ENCODE peak calls at places on chromosomes 13 and 19, in eight cellular contexts. M is stomach; T is body of pancreas; X is effector memory CD4-positive, alpha-beta T cell; D is heart right ventricle; R is left ventricle myocardium inferior; C is HAP-1; W is PC-3. F is an unnamed sample. For H3K4me1, the result is how much of the 10 kb centered on the place peaks cover.

GRCh38 chr19:3335431-3336350 is 30.7 kb upstream of the NFIC start:
- DNase-seq in M (peak), T (peak), R (peak), X (no peak), C (no peak), D (peak), W (peak), F (peak)

GRCh38 chr13:93248627-93249047 is 22.0 kb downstream of the GPC6 start:
- DNase-seq in W (peak), T (peak), R (no peak), M (peak), D (no peak), X (no peak), C (peak), F (no peak)

GRCh38 chr13:87498681-87499080 is 172.5 kb upstream of the SLITRK5 start:
- DNase-seq in R (no peak), T (no peak), X (no peak), M (no peak), W (peak), D (no peak), C (no peak), F (no peak)

GRCh38 chr19:43464089-43464775 is 1.2 kb downstream of the LYPD3 start:
- DNase-seq in X (no peak), T (peak), R (peak), W (no peak), M (peak), D (peak), C (peak), F (peak)

GRCh38 chr13:67086260-67086659 is 143.9 kb downstream of the PCDH9 start:
- DNase-seq in M (no peak), D (no peak), R (no peak), T (no peak), C (no peak), W (no peak), X (no peak), F (no peak)

GRCh38 chr19:7067716-7068115 is 1.8 kb upstream of the ZNF557 start:
- DNase-seq in M (no peak), X (no peak), T (no peak), R (no peak), C (no peak), W (no peak), D (no peak), F (no peak)

GRCh38 chr19:35170359-35171061 is 16.0 kb downstream of the FXYD5 start:
- DNase-seq in T (no peak), D (no peak), R (no peak), X (no peak), C (no peak), W (no peak), M (no peak), F (no peak)

GRCh38 chr19:28332351-28332750 is 880.6 kb downstream of the UQCRFS1 start:
- DNase-seq in C (no peak), M (no peak), D (no peak), W (no peak), R (no peak), X (no peak), T (no peak), F (no peak)

GRCh38 chr13:102589291-102589822 is 7.4 kb upstream of the TPP2 start:
- DNase-seq in W (no peak), M (no peak), X (no peak), R (no peak), D (no peak), C (no peak), T (no peak), F (no peak)

GRCh38 chr13:45630791-45631190 is 15.3 kb upstream of the ERICH6B start:
- DNase-seq in W (peak), R (no peak), C (no peak), M (no peak), D (no peak), T (no peak), X (no peak), F (no peak)

GRCh38 chr13:40077396-40078027 is 422.1 kb downstream of the COG6 start:
- DNase-seq in R (no peak), M (no peak), W (peak), T (no peak), C (no peak), D (no peak), X (no peak), F (no peak)

GRCh38 chr19:3057275-3057714 is 5.0 kb downstream of the TLE5 start:
- DNase-seq in X (no peak), W (peak), D (peak), T (peak), M (peak), R (peak), C (no peak), F (peak)

GRCh38 chr13:108700421-108701170 is 71.2 kb downstream of the MYO16 start:
- DNase-seq in M (no peak), C (no peak), W (peak), X (no peak), T (no peak), D (no peak), R (no peak), F (no peak)

DNA sequence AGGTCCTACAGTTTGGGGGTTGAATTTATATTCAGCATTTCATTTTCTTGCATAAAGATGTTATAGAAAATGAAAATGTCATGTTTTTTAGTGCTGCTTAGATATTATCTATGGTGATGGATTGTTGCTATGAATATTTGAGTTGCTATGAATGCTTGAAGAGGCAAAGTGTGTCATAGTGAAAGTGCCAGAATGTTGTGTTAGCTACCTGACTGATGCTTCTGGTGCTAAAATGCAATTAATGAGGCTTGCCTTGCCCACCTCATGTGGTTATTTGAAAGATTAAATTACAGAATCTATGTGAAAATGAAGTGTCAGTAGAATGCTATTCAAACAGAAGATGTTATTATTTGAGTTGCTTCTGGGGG is 62.7 kb upstream of the MYCBP2 start:
- DNase-seq in T (no peak), R (no peak), X (no peak), D (no peak), C (no peak), W (no peak), M (no peak), F (no peak)
- H3K4me1 ChIP-seq in T (under half), R (under half), X (under half), D (under half), C (under half), W (under half), M (under half), F (under half)

GRCh38 chr19:16896913-16897571 is 8.2 kb downstream of the F2RL3 start:
- DNase-seq in C (peak), W (peak), X (peak), T (peak), R (peak), D (peak), M (peak), F (peak)
- H3K4me3 ChIP-seq in C (peak), W (peak), X (peak), T (peak), R (peak), D (peak), M (peak), F (peak)

GRCh38 chr19:38722947-38723605 is 21.2 kb downstream of the CAPN12 start:
- DNase-seq in R (no peak), D (no peak), T (no peak), X (no peak), C (no peak), W (no peak), M (no peak), F (no peak)
- H3K4me1 ChIP-seq in R (half or more), D (half or more), T (under half), X (under half), C (under half), W (under half), M (under half), F (under half)

GRCh38 chr19:50567882-50568281 is 353 bp downstream of the LRRC4B start:
- DNase-seq in X (no peak), D (no peak), W (no peak), R (no peak), T (no peak), M (no peak), C (no peak), F (no peak)

GRCh38 chr19:50568321-50569022 is at the start of gene LRRC4B:
- DNase-seq in C (no peak), X (no peak), M (no peak), W (no peak), R (no peak), D (no peak), T (no peak), F (no peak)

GRCh38 chr19:50567052-50567841 is 988 bp downstream of the LRRC4B start:
- DNase-seq in C (no peak), R (no peak), M (no peak), W (no peak), X (no peak), D (no peak), T (no peak), F (no peak)

GRCh38 chr19:50564229-50565105 is 3.8 kb downstream of the LRRC4B start:
- DNase-seq in C (no peak), R (no peak), W (no peak), T (no peak), X (no peak), D (no peak), M (no peak), F (no peak)

GRCh38 chr19:50565984-50566903 is 2.0 kb downstream of the LRRC4B start:
- DNase-seq in X (no peak), T (no peak), R (no peak), C (no peak), W (no peak), M (no peak), D (no peak), F (no peak)
- H3K4me3 ChIP-seq in X (no peak), T (no peak), R (no peak), C (no peak), W (no peak), M (no peak), D (no peak), F (no peak)

DNA sequence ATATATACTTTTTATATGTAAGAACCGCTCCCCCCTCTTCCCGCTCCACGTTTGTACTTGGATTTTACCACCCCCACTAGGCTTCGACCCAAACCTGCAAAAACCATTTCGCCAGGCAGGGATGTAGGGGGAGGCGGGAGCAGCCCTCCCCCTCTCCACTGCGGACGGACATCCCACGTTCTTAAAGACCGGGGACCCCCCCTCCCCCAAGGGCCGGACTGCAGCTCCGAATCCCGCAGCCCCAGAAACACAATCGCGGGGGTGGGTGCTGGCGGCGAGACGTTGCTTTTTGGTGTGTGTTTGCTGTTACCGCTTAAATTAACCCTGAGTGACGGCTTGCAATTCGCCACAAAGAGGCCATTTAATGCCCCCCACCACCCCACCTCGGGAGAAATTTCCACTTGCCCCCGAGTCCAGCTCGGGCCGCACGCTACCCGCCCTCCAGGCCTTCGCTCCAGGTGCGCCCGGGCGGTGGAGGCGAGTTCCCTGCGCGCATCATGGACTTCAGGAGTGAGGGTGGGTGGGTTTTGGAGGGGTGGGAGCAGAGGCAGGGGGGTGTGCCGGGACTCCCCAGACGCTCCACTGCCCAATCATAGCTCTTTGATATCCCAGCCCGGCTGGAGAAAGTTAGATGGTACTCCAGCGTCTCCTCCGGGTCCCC is 15.8 kb downstream of the NFIX start:
- DNase-seq in X (no peak), W (no peak), C (no peak), M (no peak), R (no peak), T (no peak), D (no peak), F (no peak)
- H3K4me1 ChIP-seq in X (under half), W (under half), C (under half), M (half or more), R (half or more), T (under half), D (half or more), F (under half)

DNA sequence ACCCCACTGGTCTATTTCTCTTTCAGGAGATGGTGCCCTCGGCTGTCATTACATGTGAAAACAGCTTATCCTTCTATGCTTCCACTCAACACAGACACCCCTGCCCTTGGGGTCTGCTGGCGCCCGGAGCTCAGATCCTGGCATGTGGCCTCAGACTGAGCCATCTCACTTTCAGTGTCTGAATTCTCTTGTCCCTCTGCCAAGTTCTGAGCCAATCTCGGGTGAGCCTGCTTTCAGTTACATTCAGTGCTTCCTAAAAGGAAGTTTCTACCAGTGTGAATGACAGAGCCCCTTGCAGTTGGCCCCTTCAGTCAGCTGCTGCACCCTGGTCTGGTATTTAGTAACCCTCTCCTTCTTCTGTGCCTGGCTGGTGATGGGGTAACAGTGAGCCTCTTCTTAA is 293.6 kb downstream of the DNAJC15 start:
- DNase-seq in C (peak), R (no peak), T (peak), W (no peak), M (no peak), X (no peak), D (peak), F (no peak)
- H3K4me3 ChIP-seq in C (no peak), R (no peak), T (no peak), W (no peak), M (peak), X (no peak), D (no peak), F (no peak)

DNA sequence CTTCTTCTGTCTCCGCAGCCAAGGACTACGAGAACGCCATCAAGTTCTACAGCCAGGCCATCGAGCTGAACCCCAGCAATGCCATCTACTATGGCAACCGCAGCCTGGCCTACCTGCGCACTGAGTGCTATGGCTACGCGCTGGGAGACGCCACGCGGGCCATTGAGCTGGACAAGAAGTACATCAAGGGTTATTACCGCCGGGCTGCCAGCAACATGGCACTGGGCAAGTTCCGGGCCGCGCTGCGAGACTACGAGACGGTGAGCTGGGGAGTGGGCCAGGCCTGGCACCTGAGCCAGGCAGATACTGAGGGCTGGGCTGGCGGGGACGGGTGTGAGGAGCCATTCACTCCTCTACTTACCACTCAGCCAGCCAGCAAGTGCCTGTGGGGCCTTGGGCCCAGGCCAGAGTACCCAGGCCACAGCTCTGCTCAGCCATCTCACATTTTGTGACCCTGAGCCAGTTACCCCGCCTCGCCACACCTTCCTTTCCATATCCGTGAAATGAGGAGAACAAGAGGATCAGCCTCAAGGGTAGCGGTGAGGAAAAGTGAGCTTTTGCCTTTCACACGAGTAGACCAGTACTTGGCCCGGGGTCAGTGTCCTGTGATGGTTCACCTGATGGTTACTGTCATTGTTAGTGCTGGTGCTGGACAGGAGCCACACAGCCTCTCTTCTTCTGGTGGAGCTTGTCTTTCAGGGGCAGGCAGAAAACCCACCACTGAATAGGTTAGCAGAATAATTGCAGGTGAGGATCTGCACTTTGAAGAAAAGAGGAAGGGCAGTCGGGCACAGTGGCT is 7.0 kb downstream of the PPP5C start:
- DNase-seq in C (no peak), T (no peak), W (no peak), R (no peak), M (peak), X (no peak), D (peak), F (no peak)
- H3K4me1 ChIP-seq in C (under half), T (half or more), W (under half), R (half or more), M (half or more), X (under half), D (under half), F (under half)

GRCh38 chr13:32040052-32040642 is 8.6 kb downstream of the FRY start:
- DNase-seq in X (no peak), C (no peak), M (no peak), R (no peak), W (no peak), T (no peak), D (no peak), F (no peak)

GRCh38 chr13:32037471-32037870 is 5.9 kb downstream of the FRY start:
- DNase-seq in T (no peak), X (no peak), C (no peak), M (no peak), W (no peak), R (no peak), D (no peak), F (no peak)

GRCh38 chr13:32039488-32040013 is 8.0 kb downstream of the FRY start:
- DNase-seq in D (no peak), X (no peak), C (no peak), R (no peak), M (no peak), W (no peak), T (no peak), F (no peak)

GRCh38 chr13:32038353-32038752 is 6.8 kb downstream of the FRY start:
- DNase-seq in C (no peak), M (no peak), T (no peak), W (no peak), R (no peak), X (no peak), D (no peak), F (no peak)

DNA sequence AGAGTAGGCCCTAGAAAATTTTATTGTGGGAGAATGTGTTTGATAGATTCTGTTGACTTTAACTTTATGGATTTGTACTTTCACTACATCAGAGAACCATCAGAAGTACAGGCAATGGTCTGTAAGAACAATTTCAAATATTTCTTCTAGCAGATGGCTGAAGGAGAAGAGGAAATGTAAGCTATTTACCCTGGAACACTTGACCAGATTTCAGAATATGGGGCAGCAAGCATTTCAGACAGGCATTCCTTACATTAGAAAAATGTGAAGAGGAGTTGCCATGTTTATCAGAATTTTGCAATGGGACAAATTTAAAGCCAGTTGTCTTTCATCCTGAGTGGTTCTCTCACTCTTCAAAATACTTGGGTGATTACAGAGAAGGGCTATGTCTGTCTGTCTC is 7.5 kb downstream of the FRY start:
- DNase-seq in D (no peak), M (no peak), T (no peak), X (no peak), R (no peak), C (no peak), W (no peak), F (no peak)
- H3K4me3 ChIP-seq in D (no peak), M (no peak), T (no peak), X (no peak), R (no peak), C (no peak), W (no peak), F (no peak)

DNA sequence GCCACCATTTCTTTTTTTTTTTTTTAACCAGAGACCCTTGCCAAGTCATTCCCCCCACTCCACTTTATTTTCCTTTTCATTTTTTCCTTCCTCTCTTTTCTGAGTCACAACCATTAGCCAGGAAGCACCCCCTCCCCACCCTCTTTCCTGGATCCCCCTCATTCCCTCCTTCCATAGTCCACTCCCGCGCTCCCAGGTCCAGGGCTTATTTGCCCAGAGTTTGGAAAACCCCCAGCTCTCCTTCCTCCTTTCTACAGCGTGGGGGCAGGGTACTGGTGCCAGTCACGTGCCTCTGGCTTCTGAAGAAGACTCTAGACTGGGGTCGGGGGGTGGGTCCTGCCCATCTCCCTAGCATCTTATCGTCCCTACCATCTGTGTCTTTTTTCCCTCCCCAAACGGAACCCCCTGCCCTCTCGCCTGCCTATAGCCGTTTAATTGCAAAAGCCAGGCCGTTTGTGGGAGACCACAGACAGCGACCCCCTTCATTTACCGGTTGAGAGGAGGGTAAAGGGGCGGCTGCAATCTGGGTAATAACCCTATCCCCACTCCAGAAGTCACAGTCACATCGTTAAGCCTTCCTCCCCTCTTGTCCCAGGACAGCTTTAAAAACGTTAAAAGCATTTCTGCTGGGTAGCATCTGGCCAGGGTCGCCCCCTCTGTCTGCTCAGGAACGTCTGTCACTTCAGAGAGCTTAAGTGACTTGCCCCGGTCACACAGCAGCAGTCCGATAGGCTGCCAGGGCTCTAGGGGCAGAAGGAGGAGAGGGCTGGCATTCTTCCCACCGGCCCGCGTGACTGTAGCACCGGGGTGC is 961 bp upstream of the CALR start:
- DNase-seq in R (no peak), M (peak), X (no peak), D (no peak), W (peak), C (no peak), T (peak), F (peak)
- H3K4me1 ChIP-seq in R (half or more), M (half or more), X (under half), D (under half), W (under half), C (under half), T (half or more), F (under half)

DNA sequence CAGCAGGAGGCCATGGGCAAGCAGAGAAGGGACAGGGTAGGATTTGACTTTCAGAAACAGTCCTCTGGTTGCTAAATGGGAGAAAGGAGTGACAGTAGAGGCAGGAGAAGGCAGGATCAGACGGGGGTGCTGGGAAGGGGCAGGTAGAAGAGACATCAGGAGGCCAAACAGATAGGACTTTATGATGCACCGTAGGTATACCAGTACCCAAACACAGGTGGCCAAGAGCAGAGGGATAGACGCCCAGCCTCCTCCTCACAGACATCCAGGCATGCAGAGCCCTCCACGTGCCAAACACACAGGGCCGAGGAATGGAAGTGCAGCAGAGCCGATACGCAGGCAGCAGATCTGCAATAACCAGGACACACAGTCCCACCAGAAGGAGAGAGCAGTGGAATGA is 1.3 kb upstream of the AXL start:
- DNase-seq in W (no peak), T (no peak), C (no peak), X (no peak), D (no peak), M (no peak), R (no peak), F (no peak)
- H3K4me3 ChIP-seq in W (no peak), T (no peak), C (no peak), X (no peak), D (no peak), M (no peak), R (no peak), F (no peak)

F was measured in colonic mucosa.